ENCODE peak calls at places on chromosomes 12 and 14, in eight cellular contexts. One of them, this sample, is unnamed.

GRCh38 chr12:104025771-104026170 is 24.2 kb downstream of the GLT8D2 start:
- DNase-seq in neural crest cell: no peak
- DNase-seq in SK-N-MC: no peak
- DNase-seq in dermis microvascular lymphatic vessel endothelial cell: no peak
- DNase-seq in T-helper 2 cell: no peak
- DNase-seq in foreskin keratinocyte: peak
- DNase-seq in sigmoid colon: no peak
- DNase-seq in heart right ventricle: no peak
- DNase-seq in this sample: peak

GRCh38 chr14:22213110-22213509 is 375.9 kb downstream of the DAD1 start:
- DNase-seq in sigmoid colon: no peak
- DNase-seq in neural crest cell: no peak
- DNase-seq in foreskin keratinocyte: peak
- DNase-seq in dermis microvascular lymphatic vessel endothelial cell: no peak
- DNase-seq in T-helper 2 cell: no peak
- DNase-seq in heart right ventricle: no peak
- DNase-seq in SK-N-MC: no peak
- DNase-seq in this sample: peak

GRCh38 chr14:56378474-56378873 is 201.1 kb upstream of the TMEM260 start:
- DNase-seq in dermis microvascular lymphatic vessel endothelial cell: peak
- DNase-seq in heart right ventricle: no peak
- DNase-seq in foreskin keratinocyte: peak
- DNase-seq in neural crest cell: no peak
- DNase-seq in sigmoid colon: no peak
- DNase-seq in SK-N-MC: no peak
- DNase-seq in T-helper 2 cell: no peak
- DNase-seq in this sample: peak

GRCh38 chr14:26775765-26776577 is 178.1 kb upstream of the NOVA1 start:
- DNase-seq in SK-N-MC: no peak
- DNase-seq in dermis microvascular lymphatic vessel endothelial cell: no peak
- DNase-seq in foreskin keratinocyte: peak
- DNase-seq in neural crest cell: no peak
- DNase-seq in heart right ventricle: no peak
- DNase-seq in sigmoid colon: no peak
- DNase-seq in T-helper 2 cell: no peak
- DNase-seq in this sample: no peak

GRCh38 chr12:96670334-96670899 is 181.0 kb downstream of the CFAP54 start:
- DNase-seq in heart right ventricle: no peak
- DNase-seq in foreskin keratinocyte: no peak
- DNase-seq in SK-N-MC: no peak
- DNase-seq in dermis microvascular lymphatic vessel endothelial cell: no peak
- DNase-seq in neural crest cell: no peak
- DNase-seq in T-helper 2 cell: no peak
- DNase-seq in sigmoid colon: no peak
- DNase-seq in this sample: no peak

GRCh38 chr12:77072833-77073495 is 7.6 kb upstream of the E2F7 start:
- DNase-seq in SK-N-MC: no peak
- DNase-seq in T-helper 2 cell: no peak
- DNase-seq in dermis microvascular lymphatic vessel endothelial cell: peak
- DNase-seq in sigmoid colon: no peak
- DNase-seq in foreskin keratinocyte: no peak
- DNase-seq in neural crest cell: no peak
- DNase-seq in heart right ventricle: no peak
- DNase-seq in this sample: no peak

GRCh38 chr12:19388131-19388549 is 51.2 kb upstream of the AEBP2 start:
- DNase-seq in T-helper 2 cell: no peak
- DNase-seq in neural crest cell: no peak
- DNase-seq in dermis microvascular lymphatic vessel endothelial cell: no peak
- DNase-seq in foreskin keratinocyte: no peak
- DNase-seq in sigmoid colon: peak
- DNase-seq in SK-N-MC: no peak
- DNase-seq in heart right ventricle: no peak
- DNase-seq in this sample: no peak

GRCh38 chr14:71230897-71231296 is 323.6 kb downstream of the PCNX1 start:
- DNase-seq in SK-N-MC: no peak
- DNase-seq in T-helper 2 cell: no peak
- DNase-seq in dermis microvascular lymphatic vessel endothelial cell: no peak
- DNase-seq in heart right ventricle: no peak
- DNase-seq in neural crest cell: no peak
- DNase-seq in sigmoid colon: no peak
- DNase-seq in foreskin keratinocyte: no peak
- DNase-seq in this sample: no peak

GRCh38 chr12:1630827-1631591 is 2.0 kb downstream of the WNT5B start:
- DNase-seq in dermis microvascular lymphatic vessel endothelial cell: peak
- DNase-seq in T-helper 2 cell: no peak
- DNase-seq in foreskin keratinocyte: no peak
- DNase-seq in heart right ventricle: peak
- DNase-seq in sigmoid colon: no peak
- DNase-seq in neural crest cell: peak
- DNase-seq in SK-N-MC: no peak
- DNase-seq in this sample: no peak

GRCh38 chr14:32331227-32331597 is 2.1 kb downstream of the AKAP6 start:
- DNase-seq in neural crest cell: no peak
- DNase-seq in sigmoid colon: no peak
- DNase-seq in foreskin keratinocyte: peak
- DNase-seq in T-helper 2 cell: no peak
- DNase-seq in dermis microvascular lymphatic vessel endothelial cell: no peak
- DNase-seq in SK-N-MC: no peak
- DNase-seq in heart right ventricle: no peak
- DNase-seq in this sample: no peak

GRCh38 chr14:103232831-103233319 is 101.2 kb upstream of the EIF5 start:
- DNase-seq in sigmoid colon: no peak
- DNase-seq in heart right ventricle: no peak
- DNase-seq in T-helper 2 cell: no peak
- DNase-seq in foreskin keratinocyte: no peak
- DNase-seq in SK-N-MC: no peak
- DNase-seq in neural crest cell: no peak
- DNase-seq in dermis microvascular lymphatic vessel endothelial cell: no peak
- DNase-seq in this sample: no peak

GRCh38 chr12:83841620-83842019 is 1071.0 kb downstream of the SLC6A15 start:
- DNase-seq in SK-N-MC: no peak
- DNase-seq in neural crest cell: no peak
- DNase-seq in T-helper 2 cell: no peak
- DNase-seq in dermis microvascular lymphatic vessel endothelial cell: no peak
- DNase-seq in heart right ventricle: no peak
- DNase-seq in sigmoid colon: no peak
- DNase-seq in foreskin keratinocyte: peak
- DNase-seq in this sample: peak

GRCh38 chr12:29883558-29883957 is 99.8 kb upstream of the TMTC1 start:
- DNase-seq in heart right ventricle: no peak
- DNase-seq in T-helper 2 cell: no peak
- DNase-seq in SK-N-MC: no peak
- DNase-seq in neural crest cell: no peak
- DNase-seq in sigmoid colon: no peak
- DNase-seq in dermis microvascular lymphatic vessel endothelial cell: no peak
- DNase-seq in foreskin keratinocyte: no peak
- DNase-seq in this sample: no peak

GRCh38 chr14:84129028-84129427 is 1400.9 kb upstream of the FLRT2 start:
- DNase-seq in heart right ventricle: no peak
- DNase-seq in foreskin keratinocyte: no peak
- DNase-seq in neural crest cell: no peak
- DNase-seq in SK-N-MC: no peak
- DNase-seq in sigmoid colon: no peak
- DNase-seq in T-helper 2 cell: no peak
- DNase-seq in dermis microvascular lymphatic vessel endothelial cell: no peak
- DNase-seq in this sample: no peak

GRCh38 chr14:100727565-100728240 is 1.0 kb downstream of the DLK1 start:
- DNase-seq in heart right ventricle: no peak
- DNase-seq in foreskin keratinocyte: no peak
- DNase-seq in dermis microvascular lymphatic vessel endothelial cell: no peak
- DNase-seq in neural crest cell: no peak
- DNase-seq in SK-N-MC: no peak
- DNase-seq in sigmoid colon: no peak
- DNase-seq in T-helper 2 cell: no peak
- DNase-seq in this sample: no peak

GRCh38 chr14:106490442-106490841 is 964.1 kb downstream of the TMEM121 start:
- DNase-seq in heart right ventricle: no peak
- DNase-seq in SK-N-MC: no peak
- DNase-seq in dermis microvascular lymphatic vessel endothelial cell: no peak
- DNase-seq in sigmoid colon: no peak
- DNase-seq in foreskin keratinocyte: no peak
- DNase-seq in T-helper 2 cell: no peak
- DNase-seq in neural crest cell: no peak
- DNase-seq in this sample: no peak

GRCh38 chr12:49809369-49810158 is 18.6 kb downstream of the NCKAP5L start:
- DNase-seq in T-helper 2 cell: no peak
- DNase-seq in SK-N-MC: no peak
- DNase-seq in foreskin keratinocyte: no peak
- DNase-seq in sigmoid colon: no peak
- DNase-seq in heart right ventricle: peak
- DNase-seq in neural crest cell: peak
- DNase-seq in dermis microvascular lymphatic vessel endothelial cell: no peak
- DNase-seq in this sample: no peak

GRCh38 chr12:94092516-94093241 is 55.7 kb upstream of the PLXNC1 start:
- DNase-seq in sigmoid colon: peak
- DNase-seq in heart right ventricle: no peak
- DNase-seq in T-helper 2 cell: no peak
- DNase-seq in neural crest cell: no peak
- DNase-seq in dermis microvascular lymphatic vessel endothelial cell: no peak
- DNase-seq in SK-N-MC: no peak
- DNase-seq in foreskin keratinocyte: peak
- DNase-seq in this sample: peak

GRCh38 chr12:130803707-130804106 is 35.3 kb downstream of the STX2 start:
- DNase-seq in dermis microvascular lymphatic vessel endothelial cell: no peak
- DNase-seq in heart right ventricle: no peak
- DNase-seq in foreskin keratinocyte: no peak
- DNase-seq in neural crest cell: no peak
- DNase-seq in SK-N-MC: no peak
- DNase-seq in T-helper 2 cell: no peak
- DNase-seq in sigmoid colon: no peak
- DNase-seq in this sample: no peak

GRCh38 chr14:28902930-28903329 is 136.3 kb downstream of the FOXG1 start:
- DNase-seq in SK-N-MC: no peak
- DNase-seq in foreskin keratinocyte: no peak
- DNase-seq in dermis microvascular lymphatic vessel endothelial cell: no peak
- DNase-seq in heart right ventricle: no peak
- DNase-seq in T-helper 2 cell: no peak
- DNase-seq in neural crest cell: no peak
- DNase-seq in sigmoid colon: no peak
- DNase-seq in this sample: no peak

GRCh38 chr12:63844391-63845341 is at the start of gene SRGAP1:
- DNase-seq in dermis microvascular lymphatic vessel endothelial cell: peak
- DNase-seq in SK-N-MC: no peak
- DNase-seq in sigmoid colon: peak
- DNase-seq in T-helper 2 cell: no peak
- DNase-seq in foreskin keratinocyte: peak
- DNase-seq in heart right ventricle: peak
- DNase-seq in neural crest cell: peak
- DNase-seq in this sample: peak

GRCh38 chr12:127363392-127363791 is 903.6 kb upstream of the TMEM132C start:
- DNase-seq in sigmoid colon: no peak
- DNase-seq in foreskin keratinocyte: no peak
- DNase-seq in SK-N-MC: no peak
- DNase-seq in neural crest cell: peak
- DNase-seq in dermis microvascular lymphatic vessel endothelial cell: no peak
- DNase-seq in heart right ventricle: no peak
- DNase-seq in T-helper 2 cell: no peak
- DNase-seq in this sample: peak

GRCh38 chr14:30872602-30873001 is 1.8 kb upstream of the COCH start:
- DNase-seq in heart right ventricle: no peak
- DNase-seq in neural crest cell: no peak
- DNase-seq in foreskin keratinocyte: no peak
- DNase-seq in T-helper 2 cell: no peak
- DNase-seq in dermis microvascular lymphatic vessel endothelial cell: no peak
- DNase-seq in sigmoid colon: no peak
- DNase-seq in SK-N-MC: no peak
- DNase-seq in this sample: no peak

GRCh38 chr14:101965796-101966718 is 1.7 kb downstream of the DYNC1H1 start:
- DNase-seq in neural crest cell: no peak
- DNase-seq in T-helper 2 cell: no peak
- DNase-seq in foreskin keratinocyte: no peak
- DNase-seq in sigmoid colon: no peak
- DNase-seq in heart right ventricle: no peak
- DNase-seq in SK-N-MC: no peak
- DNase-seq in dermis microvascular lymphatic vessel endothelial cell: no peak
- DNase-seq in this sample: peak